ENCODE peak calls at places on chromosomes 7 and 10, in nine cellular contexts. H, Z, F, J, O, I, B, R and N are unnamed samples.

GRCh38 chr10:7567896-7568295 is 98.9 kb downstream of the ITIH5 start:
- DNase-seq in B (no peak), R (no peak), J (no peak), O (no peak), F (no peak), I (no peak), Z (no peak), H (no peak), N (no peak)

GRCh38 chr10:2921956-2922680 is 145.2 kb upstream of the PFKP start:
- DNase-seq in I (no peak), R (no peak), H (no peak), F (no peak), B (peak), O (peak), J (no peak), Z (no peak), N (no peak)

GRCh38 chr7:140904081-140904480 is 20.6 kb downstream of the BRAF start:
- DNase-seq in Z (no peak), B (no peak), F (no peak), J (peak), I (no peak), H (peak), O (peak), R (no peak), N (peak)

GRCh38 chr7:93036807-93037206 is 81.0 kb downstream of the SAMD9 start:
- DNase-seq in F (no peak), R (peak), O (no peak), B (no peak), I (no peak), Z (no peak), J (no peak), H (no peak), N (no peak)

GRCh38 chr7:3194501-3195141 is 106.4 kb upstream of the SDK1 start:
- DNase-seq in Z (peak), F (no peak), I (peak), R (no peak), J (peak), O (peak), H (peak), B (peak), N (peak)

GRCh38 chr7:90461216-90461615 is 8.2 kb upstream of the PTTG1IP2 start:
- DNase-seq in F (no peak), O (peak), H (peak), J (peak), Z (no peak), R (no peak), B (no peak), I (no peak), N (peak)

GRCh38 chr10:94630017-94630688 is 53.4 kb upstream of the CYP2C18 start:
- DNase-seq in F (no peak), Z (peak), R (no peak), I (no peak), J (peak), H (peak), B (peak), O (peak), N (peak)

GRCh38 chr10:78190051-78190450 is 156.4 kb downstream of the RPS24 start:
- DNase-seq in O (no peak), J (no peak), I (no peak), B (no peak), H (no peak), R (no peak), Z (no peak), F (no peak), N (no peak)

GRCh38 chr7:158394936-158395335 is 192.7 kb downstream of the PTPRN2 start:
- DNase-seq in B (peak), R (no peak), H (no peak), Z (no peak), J (no peak), F (peak), I (peak), O (no peak), N (no peak)

GRCh38 chr7:116030626-116031276 is at the start of gene TFEC:
- DNase-seq in F (no peak), R (no peak), O (peak), I (no peak), H (peak), B (no peak), J (peak), Z (no peak), N (peak)

GRCh38 chr7:117127585-117128168 is 174.4 kb downstream of the ST7 start:
- DNase-seq in F (peak), R (no peak), O (peak), H (peak), Z (peak), I (peak), B (no peak), J (peak), N (peak)

GRCh38 chr7:17939670-17940301 is 508 bp downstream of the SNX13 start:
- DNase-seq in J (peak), O (peak), B (peak), I (peak), R (no peak), F (peak), Z (no peak), H (peak), N (peak)

GRCh38 chr10:70669015-70669414 is 3.3 kb upstream of the ADAMTS14 start:
- DNase-seq in I (no peak), F (no peak), B (no peak), Z (no peak), R (no peak), H (no peak), J (no peak), O (no peak), N (no peak)

GRCh38 chr7:70238171-70238575 is 639.9 kb downstream of the AUTS2 start:
- DNase-seq in J (no peak), B (no peak), R (peak), I (no peak), Z (no peak), F (peak), O (no peak), H (no peak), N (no peak)

GRCh38 chr7:70240873-70241272 is 642.6 kb downstream of the AUTS2 start:
- DNase-seq in J (no peak), R (no peak), O (no peak), Z (no peak), B (no peak), H (no peak), F (no peak), I (no peak), N (no peak)

GRCh38 chr7:70243443-70243842 is 645.2 kb downstream of the AUTS2 start:
- DNase-seq in B (no peak), I (no peak), Z (no peak), F (no peak), O (no peak), J (no peak), R (no peak), H (no peak), N (no peak)

GRCh38 chr7:70241776-70242175 is 643.5 kb downstream of the AUTS2 start:
- DNase-seq in I (no peak), B (no peak), O (no peak), J (no peak), Z (no peak), R (no peak), H (no peak), F (no peak), N (no peak)

GRCh38 chr7:70239930-70240329 is 641.7 kb downstream of the AUTS2 start:
- DNase-seq in F (no peak), Z (no peak), J (no peak), O (no peak), I (no peak), H (no peak), R (no peak), B (no peak), N (no peak)
- H3K4me3 ChIP-seq in F (no peak), Z (no peak), J (no peak), O (no peak), I (no peak), H (no peak), R (no peak), B (no peak), N (no peak)

DNA sequence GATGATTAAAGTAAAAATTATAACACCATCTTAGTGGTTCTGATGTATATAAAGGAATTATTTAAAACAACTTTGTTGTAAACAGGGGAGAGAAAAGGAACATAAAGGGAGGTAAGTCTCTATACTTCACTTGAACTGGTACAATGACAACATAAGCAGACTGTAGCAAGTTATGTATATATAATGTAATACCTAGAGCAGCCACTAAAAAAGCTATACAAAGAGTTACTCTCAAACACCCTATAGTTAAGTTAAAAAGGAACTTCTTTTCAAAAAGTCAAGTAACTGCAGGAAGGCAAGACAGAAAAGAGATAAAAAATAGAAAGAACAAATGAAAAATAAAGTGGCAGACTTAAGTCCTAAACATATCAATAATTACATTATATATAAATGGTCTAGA is 82.3 kb downstream of the ZNF503 start:
- DNase-seq in Z (no peak), H (no peak), F (no peak), O (no peak), B (no peak), I (no peak), R (no peak), J (no peak), N (no peak)
- TF ChIP-seq CTCF in Z (no peak), H (no peak), F (no peak), O (no peak), B (no peak), I (no peak), R (peak), J (no peak), N (no peak)

GRCh38 chr10:31580646-31581045 is 261.6 kb downstream of the ZEB1 start:
- DNase-seq in I (no peak), R (no peak), F (no peak), Z (no peak), J (no peak), H (no peak), B (no peak), O (no peak), N (no peak)

GRCh38 chr10:31581741-31582323 is 262.8 kb downstream of the ZEB1 start:
- DNase-seq in O (no peak), B (no peak), R (peak), I (no peak), Z (no peak), H (no peak), J (no peak), F (peak), N (no peak)

GRCh38 chr10:31584098-31584631 is 265.1 kb downstream of the ZEB1 start:
- DNase-seq in R (no peak), O (no peak), B (no peak), Z (no peak), I (no peak), F (peak), H (no peak), J (no peak), N (no peak)

GRCh38 chr10:31583358-31583757 is 264.3 kb downstream of the ZEB1 start:
- DNase-seq in F (no peak), Z (no peak), H (no peak), O (no peak), I (no peak), R (no peak), J (no peak), B (no peak), N (no peak)

GRCh38 chr10:31582365-31583052 is 263.5 kb downstream of the ZEB1 start:
- DNase-seq in H (peak), B (peak), R (no peak), J (peak), F (peak), O (peak), I (no peak), Z (no peak), N (no peak)
- H3K4me3 ChIP-seq in H (no peak), B (no peak), R (no peak), J (no peak), F (peak), O (no peak), I (no peak), Z (no peak), N (no peak)

GRCh38 chr10:14093735-14094484 is 236.8 kb downstream of the FRMD4A start:
- DNase-seq in H (peak), R (no peak), Z (peak), J (peak), B (peak), O (peak), F (no peak), I (no peak), N (peak)
- TF ChIP-seq CTCF in H (peak), R (peak), Z (peak), J (peak), B (peak), O (peak), F (no peak), I (no peak), N (peak)

GRCh38 chr10:17229016-17229716 is 1.1 kb downstream of the VIM start:
- DNase-seq in J (peak), I (peak), H (peak), F (peak), R (no peak), O (peak), Z (no peak), B (peak), N (peak)

GRCh38 chr10:17227367-17228080 is 517 bp upstream of the VIM start:
- DNase-seq in B (no peak), O (peak), H (peak), J (peak), I (no peak), R (no peak), F (no peak), Z (no peak), N (no peak)

GRCh38 chr10:17228081-17229015 is at the start of gene VIM:
- DNase-seq in J (peak), H (peak), B (peak), I (peak), O (peak), R (peak), Z (peak), F (peak), N (peak)

GRCh38 chr10:17225823-17226222 is 2.2 kb upstream of the VIM start:
- DNase-seq in H (no peak), J (no peak), I (no peak), F (no peak), Z (no peak), O (no peak), B (no peak), R (no peak), N (no peak)

DNA sequence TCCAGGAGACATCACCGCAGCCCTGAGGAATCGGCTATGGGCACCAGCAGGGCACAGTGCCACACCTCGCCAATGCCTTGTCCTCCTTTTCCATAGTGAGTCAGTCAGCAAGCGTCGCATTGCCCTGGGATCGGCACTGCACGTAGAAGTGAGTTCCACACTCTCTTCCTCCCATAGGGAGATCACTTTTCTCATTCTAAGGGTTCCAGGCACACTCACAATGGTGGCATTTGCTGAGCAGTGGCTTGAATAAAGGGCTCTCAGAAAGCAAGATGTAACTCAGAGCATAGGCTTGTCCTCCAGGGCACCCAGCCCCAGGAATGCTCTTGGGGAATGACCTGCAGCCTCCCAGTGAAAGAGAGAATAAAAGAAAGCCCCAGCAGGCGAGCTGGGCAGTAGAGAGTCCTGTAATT is 1.1 kb upstream of the VIM start:
- DNase-seq in F (no peak), O (no peak), I (no peak), H (no peak), J (no peak), R (no peak), Z (no peak), B (no peak), N (no peak)
- H3K4me3 ChIP-seq in F (no peak), O (no peak), I (no peak), H (peak), J (peak), R (no peak), Z (peak), B (no peak), N (peak)

DNA sequence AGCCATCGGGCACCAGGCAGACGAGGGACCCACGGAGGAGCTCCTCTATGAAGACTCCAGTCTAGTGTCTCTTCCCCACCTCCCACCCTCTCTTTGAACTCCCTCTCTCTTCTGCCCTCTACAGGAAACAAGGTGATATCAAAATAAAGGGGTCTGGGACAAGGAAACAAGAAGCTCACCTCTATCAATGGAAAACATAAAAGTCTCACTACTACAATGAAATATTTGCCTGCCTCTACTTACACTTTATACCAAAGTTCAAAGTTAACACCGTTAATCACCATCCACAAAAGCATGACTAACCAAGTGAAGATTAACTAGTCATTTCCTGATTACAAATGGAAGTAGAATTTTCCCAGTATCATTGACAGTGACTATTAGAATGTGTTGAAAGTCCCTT is 82.2 kb downstream of the PARD3 start:
- DNase-seq in H (peak), O (peak), J (peak), F (peak), R (no peak), B (peak), Z (no peak), I (no peak), N (peak)
- TF ChIP-seq CTCF in H (no peak), O (no peak), J (peak), F (peak), R (peak), B (peak), Z (peak), I (no peak), N (peak)

GRCh38 chr10:93199221-93199681 is 125.6 kb downstream of the CYP26A1 start:
- DNase-seq in I (peak), O (peak), H (peak), R (no peak), Z (no peak), J (peak), F (no peak), B (no peak), N (peak)
- H3K4me3 ChIP-seq in I (peak), O (peak), H (peak), R (no peak), Z (peak), J (peak), F (peak), B (peak), N (peak)

GRCh38 chr10:48682265-48682664 is 2.4 kb upstream of the WDFY4 start:
- DNase-seq in H (no peak), J (no peak), Z (no peak), I (no peak), F (no peak), B (no peak), R (no peak), O (no peak), N (no peak)

GRCh38 chr10:48683893-48684292 is 780 bp upstream of the WDFY4 start:
- DNase-seq in F (no peak), H (no peak), Z (no peak), R (peak), I (no peak), J (no peak), B (no peak), O (no peak), N (no peak)

GRCh38 chr10:48684792-48685651 is at the start of gene WDFY4:
- DNase-seq in F (no peak), H (no peak), R (peak), J (no peak), Z (no peak), O (no peak), B (no peak), I (no peak), N (no peak)

GRCh38 chr10:48684463-48684791 is 246 bp upstream of the WDFY4 start:
- DNase-seq in F (no peak), Z (no peak), O (no peak), B (no peak), I (no peak), H (no peak), R (no peak), J (no peak), N (no peak)

DNA sequence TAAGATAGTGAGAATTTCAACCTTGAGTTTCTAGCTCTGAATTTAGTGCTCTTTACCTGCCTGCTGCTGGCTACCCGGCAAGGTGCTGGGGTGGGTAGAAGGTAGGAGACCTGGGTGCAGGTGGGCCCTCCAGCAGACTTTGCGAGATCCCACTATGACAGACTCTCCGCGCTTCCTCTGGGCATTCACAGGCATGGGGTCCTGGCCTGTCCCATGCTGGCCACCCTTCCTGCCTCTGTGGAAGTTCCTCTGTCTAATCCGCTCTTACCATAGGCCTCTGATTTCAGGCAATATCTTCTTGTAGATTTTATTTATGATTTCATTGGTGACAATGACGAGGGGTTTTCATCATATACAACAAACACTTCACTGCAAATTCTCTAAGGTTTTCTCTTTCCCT is 1.2 kb upstream of the WDFY4 start:
- DNase-seq in B (no peak), J (no peak), I (no peak), Z (no peak), F (no peak), R (no peak), H (no peak), O (no peak), N (no peak)
- TF ChIP-seq CTCF in B (no peak), J (no peak), I (no peak), Z (no peak), F (no peak), R (no peak), H (no peak), O (no peak), N (no peak)

DNA sequence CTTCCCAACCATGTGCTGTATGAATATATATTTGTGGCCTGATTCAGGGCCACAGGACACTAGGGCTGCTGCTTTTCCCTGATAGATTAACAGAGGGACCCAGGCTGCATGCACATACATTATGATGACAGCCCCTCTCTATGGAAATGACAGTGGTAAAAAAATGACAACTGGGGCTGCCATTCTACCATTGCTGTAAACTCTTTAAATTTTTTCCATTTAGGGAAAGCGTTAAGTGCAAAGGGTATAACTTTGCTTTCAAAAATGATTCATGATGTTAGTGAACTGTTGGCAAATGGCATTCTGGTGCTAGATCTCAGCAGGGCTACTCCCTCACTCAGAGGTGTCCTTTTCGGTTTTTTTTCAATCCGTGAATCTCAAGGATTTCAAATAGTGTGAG is 4.2 kb downstream of the CTBP2 start:
- DNase-seq in F (no peak), Z (no peak), J (no peak), H (peak), B (no peak), I (no peak), O (no peak), R (no peak), N (peak)
- H3K4me3 ChIP-seq in F (no peak), Z (no peak), J (no peak), H (no peak), B (peak), I (no peak), O (no peak), R (no peak), N (no peak)

GRCh38 chr10:23067939-23068775 is 27.2 kb upstream of the MSRB2 start:
- DNase-seq in O (peak), B (peak), I (peak), H (peak), F (peak), J (peak), Z (peak), R (peak), N (peak)
- TF ChIP-seq CTCF in O (peak), B (peak), I (peak), H (peak), F (peak), J (peak), Z (peak), R (peak), N (peak)